ENCODE peak calls at places on chromosomes 2 and 18, in ten cellular contexts. N is IMR-90, Y is heart left ventricle, C is right lobe of liver, B is A549, G is HCT116, F is HepG2, I is gastrocnemius medialis, R is body of pancreas, A is upper lobe of left lung. T is an unnamed sample.

GRCh38 chr18:70068981-70069380 is 121.3 kb upstream of the CD226 start:
- ATAC-seq in I (no peak), N (no peak), F (no peak), G (no peak), C (no peak), R (no peak), B (no peak), Y (no peak), A (no peak), T (no peak)

GRCh38 chr2:148684507-148684906 is 40.0 kb downstream of the EPC2 start:
- ATAC-seq in B (no peak), Y (no peak), N (no peak), A (no peak), C (no peak), R (no peak), G (no peak), F (no peak), I (no peak), T (no peak)

GRCh38 chr18:11666176-11666575 is 22.9 kb upstream of the GNAL start:
- ATAC-seq in F (no peak), A (no peak), R (no peak), C (no peak), Y (no peak), N (no peak), G (no peak), B (no peak), I (no peak), T (no peak)

GRCh38 chr18:48672671-48673340 is 134.0 kb downstream of the CTIF start:
- ATAC-seq in C (no peak), Y (no peak), A (no peak), R (no peak), G (no peak), B (no peak), N (no peak), F (no peak), I (no peak), T (no peak)

GRCh38 chr2:226683196-226683595 is 116.4 kb downstream of the IRS1 start:
- ATAC-seq in R (no peak), A (no peak), B (no peak), G (peak; percentile 27), Y (no peak), I (no peak), C (no peak), F (no peak), N (peak; percentile 29), T (no peak)

GRCh38 chr2:223122706-223123265 is 70.8 kb downstream of the KCNE4 start:
- ATAC-seq in I (peak; percentile 82), R (no peak), Y (peak; percentile 75), F (no peak), C (no peak), G (no peak), A (no peak), N (no peak), B (no peak), T (peak; percentile 48)

GRCh38 chr2:45874324-45874723 is 222.8 kb downstream of the PRKCE start:
- ATAC-seq in Y (peak; percentile 44), G (no peak), A (peak; percentile 38), B (no peak), R (peak; percentile 98), N (no peak), C (peak; percentile 57), F (no peak), I (peak; percentile 96), T (peak; percentile 66)

GRCh38 chr2:167381349-167381748 is 493.1 kb downstream of the XIRP2 start:
- ATAC-seq in G (no peak), I (no peak), A (no peak), Y (no peak), N (no peak), F (no peak), R (no peak), B (no peak), C (no peak), T (no peak)

GRCh38 chr18:53056064-53056463 is 716.1 kb downstream of the DCC start:
- ATAC-seq in C (no peak), Y (no peak), F (no peak), I (no peak), R (no peak), A (no peak), N (no peak), B (no peak), G (no peak), T (no peak)

DNA sequence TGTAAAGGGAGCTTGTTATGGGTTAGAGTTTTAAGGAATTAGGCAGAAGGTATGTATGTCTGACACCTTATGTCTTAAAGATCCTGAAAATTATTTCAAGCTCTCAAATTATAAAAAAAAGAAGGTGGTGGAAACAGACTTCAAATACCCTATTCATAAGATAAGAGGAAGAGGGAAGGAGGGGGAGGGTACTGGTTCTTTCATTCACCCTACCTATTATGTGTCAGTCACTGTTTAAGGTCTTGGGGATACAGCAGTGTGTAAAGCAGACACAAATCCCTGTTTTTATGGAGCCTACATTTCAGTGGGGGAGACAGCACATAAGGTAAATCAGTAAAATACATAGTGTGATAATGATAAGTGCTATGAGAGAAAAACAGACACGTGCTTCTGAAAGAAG is 184.4 kb downstream of the FHOD3 start:
- ATAC-seq in A (no peak), B (no peak), Y (no peak), R (no peak), I (no peak), N (no peak), G (no peak), C (no peak), F (no peak), T (no peak)
- TF ChIP-seq POLR2A in A (no peak), B (no peak), Y (no peak), R (no peak), I (no peak), N (no peak), G (no peak), C (no peak), F (no peak), T (no peak)

GRCh38 chr2:17538022-17538843 is 2.3 kb upstream of the VSNL1 start:
- ATAC-seq in Y (no peak), B (peak; percentile 43), R (peak; percentile 12), N (peak; percentile 16), I (peak; percentile 35), A (no peak), G (peak; percentile 10), F (peak; percentile 32), C (peak; percentile 3), T (peak; percentile 17)

GRCh38 chr2:17539596-17539992 is 902 bp upstream of the VSNL1 start:
- ATAC-seq in C (peak; percentile 27), N (no peak), Y (peak; percentile 60), I (no peak), A (peak; percentile 15), B (peak; percentile 6), R (peak; percentile 47), F (peak; percentile 42), G (peak; percentile 62), T (no peak)

GRCh38 chr2:17539993-17540812 is at the start of gene VSNL1:
- ATAC-seq in N (peak; percentile 78), F (peak; percentile 73), R (peak; percentile 80), I (peak; percentile 68), G (peak; percentile 70), B (peak; percentile 60), C (peak; percentile 85), A (peak; percentile 87), Y (peak; percentile 85), T (peak; percentile 73)

GRCh38 chr2:17540813-17541513 is 467 bp downstream of the VSNL1 start:
- ATAC-seq in I (no peak), R (no peak), A (no peak), Y (no peak), C (no peak), G (no peak), F (peak; percentile 1), B (peak; percentile 13), N (no peak), T (no peak)

DNA sequence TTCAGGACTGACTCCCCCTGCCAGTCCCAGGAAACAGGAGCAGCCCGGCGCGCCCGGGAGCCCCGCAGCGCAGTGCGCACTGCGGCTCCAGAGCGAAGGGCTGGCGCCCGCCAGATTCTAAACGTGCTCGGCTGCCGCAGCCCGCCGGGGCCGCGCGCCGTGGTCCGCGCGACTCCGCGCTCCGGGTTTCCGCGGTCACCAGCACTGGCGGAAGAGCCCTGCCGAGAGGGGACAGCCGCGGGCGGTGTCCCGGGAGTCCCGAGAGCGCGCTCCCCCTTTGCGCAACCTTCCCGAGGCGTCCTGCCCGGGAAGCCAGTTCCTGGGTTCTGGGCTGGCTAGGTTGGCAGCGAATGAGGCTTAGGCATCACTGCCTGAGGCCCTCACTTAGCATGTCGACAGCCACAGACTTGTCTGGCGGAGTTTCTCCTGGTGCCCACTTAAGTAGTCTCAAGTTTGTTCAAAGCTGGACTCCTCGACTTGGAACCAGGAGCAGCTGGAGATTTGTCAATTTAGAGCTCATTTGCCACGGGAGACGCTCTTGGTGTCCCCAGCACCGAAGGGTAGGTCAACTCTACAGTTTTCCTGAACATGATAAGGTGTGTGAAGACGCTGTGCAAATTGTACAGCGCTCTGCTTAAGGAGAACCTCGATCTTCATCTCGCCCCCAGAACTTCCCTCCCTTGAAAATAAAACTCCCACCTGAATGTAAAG is 1.5 kb upstream of the VSNL1 start:
- ATAC-seq in F (peak; percentile 80), A (peak; percentile 85), B (peak; percentile 78), R (peak; percentile 88), Y (peak; percentile 79), G (peak; percentile 58), I (peak; percentile 78), N (peak; percentile 78), C (peak; percentile 88), T (peak; percentile 90)
- TF ChIP-seq POLR2A in F (peak; percentile 77), A (peak; percentile 27), B (no peak), R (peak; percentile 37), Y (no peak), G (no peak), I (no peak), N (no peak), C (peak; percentile 69), T (no peak)

GRCh38 chr2:196160101-196160500 is 11.3 kb downstream of the STK17B start:
- ATAC-seq in G (peak; percentile 82), F (no peak), B (no peak), R (no peak), I (no peak), N (peak; percentile 88), C (peak; percentile 58), Y (peak; percentile 82), A (peak; percentile 85), T (peak; percentile 41)
- TF ChIP-seq POLR2A in G (no peak), F (no peak), B (no peak), R (no peak), I (no peak), N (no peak), C (peak; percentile 38), Y (no peak), A (peak; percentile 66), T (no peak)

DNA sequence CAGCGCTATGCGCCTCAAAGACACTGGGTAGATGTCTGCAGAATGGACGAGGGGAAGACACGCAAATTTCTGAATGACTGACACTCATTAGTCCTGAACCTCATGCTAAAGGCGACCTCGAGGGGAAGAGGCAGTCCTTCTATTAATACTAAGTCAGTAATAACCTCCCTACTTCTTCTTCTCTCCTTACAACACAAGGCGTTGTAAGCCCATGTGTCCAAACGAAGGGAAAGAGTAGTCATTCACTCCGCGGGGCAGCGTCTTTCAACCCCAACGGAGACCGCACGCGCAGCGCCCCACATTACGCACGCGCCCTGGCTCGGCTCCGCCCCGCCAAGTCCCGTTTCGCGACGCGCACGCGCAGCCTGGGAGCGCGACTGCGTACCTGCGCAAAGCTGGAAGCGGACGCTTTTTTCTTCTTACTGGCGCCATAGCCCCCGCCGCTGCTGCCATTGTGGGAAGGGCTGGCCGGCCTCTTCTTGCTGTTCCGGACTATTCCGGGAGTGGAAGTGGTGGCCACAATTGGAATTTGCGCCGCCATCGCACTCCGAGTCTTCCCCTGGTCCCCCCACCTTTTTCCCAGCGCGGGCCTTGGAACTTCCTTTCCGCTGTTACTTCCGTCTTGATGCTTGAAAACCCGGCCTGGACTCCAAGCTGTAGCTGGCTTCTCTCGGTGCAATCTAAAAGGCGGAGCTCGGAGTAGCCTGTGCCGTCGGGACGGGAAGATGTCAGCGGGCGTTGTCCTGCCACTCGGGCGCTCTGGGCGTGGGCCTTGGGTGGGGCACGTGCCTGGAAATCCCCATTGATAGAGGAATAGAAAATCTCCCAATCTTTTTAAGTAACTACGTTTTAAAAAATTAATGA is at the start of gene INO80C:
- ATAC-seq in F (peak; percentile 96), Y (peak; percentile 98), B (peak; percentile 98), R (peak; percentile 97), N (peak; percentile 96), C (peak; percentile 97), G (peak; percentile 94), A (peak; percentile 98), I (peak; percentile 98), T (peak; percentile 97)
- TF ChIP-seq POLR2A in F (peak; percentile 90), Y (peak; percentile 29), B (peak; percentile 76), R (peak; percentile 90), N (peak; percentile 89), C (peak; percentile 98), G (peak; percentile 97), A (peak; percentile 98), I (peak; percentile 82), T (peak; percentile 88)